ENCODE peak calls at places on chromosome 20, in four cellular contexts. O is K562, R is HepG2, Q is GM12878. L is an unnamed sample.

GRCh38 chr20:61802721-61803311 is 262.9 kb downstream of the TAF4 start:
- DNase-seq in O (no peak), Q (no peak), R (no peak), L (no peak)

GRCh38 chr20:54167909-54168872 is 5.6 kb downstream of the CYP24A1 start:
- DNase-seq in Q (no peak), R (peak; percentile 47), O (peak; percentile 35), L (peak; percentile 81)

GRCh38 chr20:36792422-36792821 is 18.9 kb upstream of the DSN1 start:
- DNase-seq in R (peak; percentile 80), Q (no peak), O (peak; percentile 32), L (peak; percentile 57)

GRCh38 chr20:49424536-49424935 is 57.9 kb downstream of the KCNB1 start:
- DNase-seq in Q (no peak), R (no peak), O (peak; percentile 7), L (no peak)

GRCh38 chr20:38965264-38965663 is 3.1 kb downstream of the DHX35 start:
- DNase-seq in Q (no peak), R (no peak), O (no peak), L (no peak)

GRCh38 chr20:38272398-38272797 is 11.9 kb upstream of the KIAA1755 start:
- DNase-seq in Q (no peak), R (no peak), O (no peak), L (no peak)

GRCh38 chr20:561437-562231 is 18.0 kb upstream of the CSNK2A1 start:
- DNase-seq in O (peak; percentile 81), R (peak; percentile 86), Q (no peak), L (peak; percentile 73)

GRCh38 chr20:48275325-48275724 is 490.0 kb upstream of the SULF2 start:
- DNase-seq in O (no peak), R (no peak), Q (no peak), L (no peak)

GRCh38 chr20:51833326-51833725 is 31.0 kb upstream of the SALL4 start:
- DNase-seq in R (no peak), Q (no peak), O (no peak), L (no peak)
- TF ChIP-seq MAX in R (no peak), Q (no peak), O (no peak), L (no peak)

GRCh38 chr20:63521602-63522001 is 1.0 kb downstream of the PPDPF start:
- DNase-seq in R (no peak), Q (no peak), O (no peak), L (no peak)

GRCh38 chr20:63520939-63521601 is 505 bp downstream of the PPDPF start:
- DNase-seq in R (peak; percentile 40), O (peak; percentile 87), Q (no peak), L (no peak)

GRCh38 chr20:63522091-63522868 is 1.7 kb downstream of the PPDPF start:
- DNase-seq in O (no peak), R (no peak), Q (no peak), L (no peak)

GRCh38 chr20:63525185-63525584 is 4.6 kb downstream of the PPDPF start:
- DNase-seq in Q (no peak), R (no peak), O (no peak), L (no peak)

DNA sequence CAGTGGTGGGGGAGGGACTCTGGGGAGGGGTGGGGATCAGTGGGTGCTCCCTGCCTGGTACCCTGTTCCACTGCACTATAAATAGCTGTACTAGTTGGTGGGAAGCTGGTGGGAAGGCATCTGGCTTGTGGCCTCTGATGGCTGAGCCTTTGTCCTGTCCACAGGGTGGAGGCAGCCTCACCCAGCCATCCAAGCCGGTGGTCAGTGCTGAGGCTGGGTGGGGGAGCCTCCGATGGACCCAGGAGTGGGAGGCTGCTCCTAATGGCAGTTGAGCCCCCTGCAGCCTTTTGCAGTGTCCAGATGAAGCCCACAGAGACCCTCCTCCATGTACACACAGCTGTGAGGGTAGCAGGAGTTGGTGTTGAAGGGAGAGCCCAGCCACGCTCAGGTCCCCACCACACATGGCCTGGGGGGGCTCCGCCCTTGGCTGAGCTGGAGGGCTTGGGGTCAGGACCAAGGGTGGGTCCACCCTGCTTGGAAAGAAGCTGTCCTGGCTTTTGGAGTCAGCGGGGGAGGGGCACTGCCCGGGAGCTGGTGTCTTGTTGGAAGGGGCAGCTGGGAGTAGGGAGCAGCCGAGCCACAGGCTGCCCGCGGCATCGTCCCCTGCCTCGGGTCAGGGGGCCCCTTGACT is 2.5 kb downstream of the PPDPF start:
- DNase-seq in O (no peak), Q (no peak), R (no peak), L (no peak)
- TF ChIP-seq MAX in O (peak; percentile 11), Q (no peak), R (no peak), L (no peak)

GRCh38 chr20:2217857-2218529 is 77.8 kb upstream of the TGM3 start:
- DNase-seq in R (no peak), Q (peak; percentile 20), O (no peak), L (no peak)
- TF ChIP-seq MAX in R (no peak), Q (no peak), O (no peak), L (no peak)

GRCh38 chr20:43438578-43439316 is 18.9 kb upstream of the SRSF6 start:
- DNase-seq in O (no peak), Q (peak; percentile 53), R (no peak), L (no peak)
- TF ChIP-seq MAX in O (no peak), Q (no peak), R (no peak), L (no peak)

GRCh38 chr20:19838495-19838894 is 80.4 kb downstream of the RIN2 start:
- DNase-seq in R (no peak), O (no peak), Q (no peak), L (no peak)

GRCh38 chr20:19838981-19839576 is 81.0 kb downstream of the RIN2 start:
- DNase-seq in R (no peak), Q (no peak), O (no peak), L (no peak)

GRCh38 chr20:19841740-19842139 is 83.7 kb downstream of the RIN2 start:
- DNase-seq in Q (no peak), R (no peak), O (no peak), L (no peak)

GRCh38 chr20:19835533-19836222 is 77.6 kb downstream of the RIN2 start:
- DNase-seq in Q (no peak), O (no peak), R (no peak), L (no peak)

GRCh38 chr20:19840111-19840705 is 82.2 kb downstream of the RIN2 start:
- DNase-seq in Q (no peak), R (no peak), O (no peak), L (no peak)
- TF ChIP-seq MAX in Q (no peak), R (no peak), O (no peak), L (no peak)